ENCODE peak calls at places on chromosome 17, in five cellular contexts. G is GM23338, Z is dorsolateral prefrontal cortex, Y is ovary, D is tibial artery. H is an unnamed sample.

GRCh38 chr17:6488008-6488539 is 43.8 kb downstream of the PIMREG start:
- DNase-seq in G (no peak), Z (no peak), D (no peak), Y (no peak), H (no peak)

GRCh38 chr17:48655913-48656312 is 29.8 kb upstream of the HOXB9 start:
- DNase-seq in Y (no peak), D (no peak), Z (no peak), G (no peak), H (no peak)

GRCh38 chr17:70060415-70060814 is 14.6 kb upstream of the KCNJ16 start:
- DNase-seq in D (no peak), Y (peak; percentile 49), Z (no peak), G (no peak), H (no peak)

GRCh38 chr17:31085563-31085962 is 9.2 kb upstream of the NF1 start:
- DNase-seq in D (no peak), G (no peak), Y (no peak), Z (no peak), H (no peak)

GRCh38 chr17:63947711-63948330 is 15.7 kb upstream of the CD79B start:
- DNase-seq in Z (no peak), G (no peak), Y (no peak), D (no peak), H (no peak)

GRCh38 chr17:50163846-50164696 is 1.7 kb upstream of the SGCA start:
- DNase-seq in Z (no peak), D (no peak), G (no peak), Y (no peak), H (no peak)

GRCh38 chr17:81509687-81510523 is 2.7 kb downstream of the ACTG1 start:
- DNase-seq in G (no peak), Y (no peak), Z (no peak), D (no peak), H (no peak)

GRCh38 chr17:10600551-10600950 is 51.1 kb upstream of the MYH2 start:
- DNase-seq in G (no peak), Y (no peak), Z (no peak), D (no peak), H (no peak)

GRCh38 chr17:78735832-78736525 is 46.1 kb downstream of the CYTH1 start:
- DNase-seq in D (no peak), G (no peak), Z (no peak), Y (no peak), H (no peak)

GRCh38 chr17:4205917-4206316 is 57.9 kb downstream of the ANKFY1 start:
- DNase-seq in D (no peak), G (no peak), Y (no peak), Z (no peak), H (no peak)

GRCh38 chr17:40557531-40558299 is 7.6 kb downstream of the CCR7 start:
- DNase-seq in Y (peak; percentile 77), G (no peak), Z (peak; percentile 4), D (no peak), H (peak; percentile 57)

GRCh38 chr17:30958187-30958586 is 12.7 kb upstream of the RNF135 start:
- DNase-seq in D (no peak), Z (no peak), Y (no peak), G (no peak), H (no peak)

GRCh38 chr17:30780343-30780742 is 44.1 kb downstream of the CRLF3 start:
- DNase-seq in D (no peak), Y (no peak), G (no peak), Z (no peak), H (no peak)

GRCh38 chr17:37430051-37430591 is 23.4 kb downstream of the TADA2A start:
- DNase-seq in Y (no peak), Z (no peak), G (no peak), D (no peak), H (no peak)

DNA sequence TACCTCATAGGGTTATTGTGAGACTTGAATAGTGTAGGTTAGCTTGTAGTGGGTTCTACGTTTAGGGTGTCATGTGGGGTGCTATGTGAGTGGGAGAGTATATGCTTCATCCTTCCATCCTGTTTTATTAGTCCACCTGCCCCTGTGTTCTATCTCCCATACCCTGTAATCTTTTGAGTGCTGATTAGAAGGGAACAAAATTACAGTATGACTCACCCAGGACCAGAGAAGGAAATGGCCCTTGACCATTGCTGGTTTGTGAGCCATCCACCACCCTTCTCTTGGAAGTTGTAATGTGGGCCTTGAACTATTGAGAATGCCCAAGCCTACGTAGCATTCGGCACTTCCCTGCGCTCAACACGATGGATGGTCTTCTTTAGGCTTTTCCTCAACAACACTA is 17.1 kb downstream of the SAP30BP start:
- DNase-seq in Z (no peak), Y (no peak), G (no peak), D (no peak), H (no peak)
- H3K27ac ChIP-seq in Z (peak overlapping the region; percentile 81), Y (no peak overlapping the region), G (no peak overlapping the region), D (no peak overlapping the region), H (peak overlapping the region; percentile 61)

DNA sequence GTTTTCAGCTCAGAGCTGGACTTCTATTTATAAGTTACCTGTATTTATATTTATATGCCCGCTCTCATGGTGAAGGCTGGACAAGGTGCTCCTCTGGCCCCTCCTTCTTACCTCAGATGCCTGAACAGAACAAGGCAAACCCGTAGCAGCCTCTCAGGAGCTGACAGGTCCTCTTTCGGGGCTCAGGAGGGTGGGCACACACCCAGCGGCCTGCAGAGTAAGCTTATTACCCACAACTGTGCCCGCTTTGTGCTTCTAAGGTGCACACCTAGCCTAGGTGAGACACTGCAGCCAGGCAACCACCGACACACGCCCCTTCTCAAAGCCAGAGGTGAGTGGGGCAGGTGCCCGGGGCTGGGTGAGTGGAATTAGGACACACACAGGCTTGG is 5.3 kb downstream of the NKIRAS2 start:
- DNase-seq in Z (no peak), D (no peak), Y (no peak), G (no peak), H (no peak)
- TF ChIP-seq CTCF in Z (no peak), D (no peak), Y (no peak), G (no peak), H (peak; percentile 2)

GRCh38 chr17:80347536-80347935 is 67.4 kb upstream of the ENDOV start:
- DNase-seq in Z (no peak), G (no peak), D (no peak), Y (no peak), H (no peak)

GRCh38 chr17:80345321-80345720 is 69.6 kb upstream of the ENDOV start:
- DNase-seq in Y (no peak), D (no peak), G (no peak), Z (no peak), H (no peak)

GRCh38 chr17:80346498-80347275 is 68.3 kb upstream of the ENDOV start:
- DNase-seq in Z (no peak), Y (no peak), D (no peak), G (no peak), H (no peak)

GRCh38 chr17:80347948-80348351 is 67.0 kb upstream of the ENDOV start:
- DNase-seq in Y (no peak), D (no peak), Z (no peak), G (no peak), H (no peak)

DNA sequence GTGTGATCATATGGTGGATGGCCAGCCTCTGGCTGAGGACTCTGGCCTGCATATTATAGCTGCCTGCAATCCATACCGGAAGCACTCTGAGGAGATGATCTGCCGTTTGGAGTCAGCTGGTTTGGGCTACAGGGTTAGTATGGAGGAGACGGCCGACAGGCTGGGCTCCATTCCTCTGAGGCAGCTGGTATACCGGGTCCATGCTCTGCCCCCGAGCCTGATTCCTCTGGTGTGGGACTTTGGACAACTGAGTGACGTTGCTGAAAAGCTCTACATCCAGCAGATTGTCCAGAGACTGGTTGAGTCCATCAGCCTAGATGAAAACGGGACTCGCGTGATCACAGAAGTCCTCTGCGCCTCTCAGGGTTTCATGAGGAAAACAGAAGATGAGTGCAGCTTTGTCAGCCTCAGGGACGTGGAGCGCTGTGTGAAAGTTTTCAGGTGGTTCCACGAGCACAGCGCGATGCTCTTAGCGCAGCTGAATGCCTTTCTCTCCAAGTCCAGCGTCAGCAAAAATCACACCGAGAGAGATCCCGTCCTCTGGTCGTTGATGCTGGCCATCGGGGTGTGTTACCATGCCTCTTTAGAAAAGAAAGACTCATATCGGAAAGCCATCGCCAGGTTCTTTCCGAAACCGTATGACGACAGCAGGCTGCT is 69.0 kb upstream of the ENDOV start:
- DNase-seq in Y (no peak), G (no peak), Z (no peak), D (no peak), H (no peak)
- H3K27me3 ChIP-seq in Y (no peaks in the 10 kb centered on the region), G (no peaks in the 10 kb centered on the region), Z (no peaks in the 10 kb centered on the region), D (no peaks in the 10 kb centered on the region), H (no peaks in the 10 kb centered on the region)

DNA sequence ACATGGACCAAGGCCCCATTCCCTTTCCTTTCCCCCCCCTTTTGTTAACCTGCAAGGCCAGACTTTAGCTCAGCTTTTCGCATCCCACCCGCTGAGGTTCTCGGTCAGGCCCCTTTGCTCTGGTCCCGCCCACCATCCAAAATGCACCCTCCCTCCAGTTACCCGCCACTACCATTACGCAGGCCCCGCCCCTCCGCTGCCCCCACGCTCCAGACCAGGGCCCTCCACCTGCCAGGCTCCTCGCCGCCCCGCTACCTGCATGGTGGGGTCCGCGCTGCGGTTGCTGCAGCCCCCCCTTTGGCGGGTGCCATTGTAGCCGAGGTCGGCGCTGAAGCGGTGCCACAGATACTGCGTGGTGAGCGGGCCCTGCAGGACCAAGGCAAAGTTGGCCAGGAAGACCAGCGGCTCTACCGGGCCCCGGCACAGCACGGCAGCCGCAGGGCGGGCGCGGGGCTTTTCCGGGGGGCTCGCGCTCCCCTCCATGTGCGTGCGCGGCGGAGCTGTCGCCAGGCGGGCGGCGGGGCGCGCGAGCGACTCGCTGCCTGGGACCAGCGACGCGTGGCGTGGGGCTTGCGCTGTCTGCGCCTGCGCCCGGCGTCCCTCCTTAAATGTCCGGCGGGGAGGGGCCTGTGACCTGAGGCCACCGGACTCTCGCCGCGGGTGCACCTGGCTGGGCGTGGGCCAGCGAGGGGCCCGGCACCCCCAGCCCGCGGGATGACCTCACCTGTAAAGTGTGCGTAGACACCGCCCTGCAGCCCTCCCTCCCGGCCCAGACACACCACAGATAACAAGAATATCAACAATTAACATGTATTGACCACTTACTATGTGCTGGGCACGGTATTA is at the start of gene SLC46A1:
- DNase-seq in Z (peak; percentile 62), Y (peak; percentile 62), G (peak; percentile 85), D (peak; percentile 55), H (no peak)
- H3K27ac ChIP-seq in Z (peak within 1 kb of the TSS; percentile 74), Y (no peak within 1 kb of the TSS), G (peak within 1 kb of the TSS; percentile 86), D (peak within 1 kb of the TSS; percentile 59), H (peak within 1 kb of the TSS; percentile 58)

GRCh38 chr17:34566201-34566600 is 13.2 kb upstream of the TMEM132E start:
- DNase-seq in Y (no peak), D (no peak), Z (no peak), G (no peak), H (no peak)

GRCh38 chr17:34566873-34567272 is 12.5 kb upstream of the TMEM132E start:
- DNase-seq in D (no peak), Y (no peak), G (no peak), Z (peak; percentile 54), H (no peak)

GRCh38 chr17:34565715-34566114 is 13.7 kb upstream of the TMEM132E start:
- DNase-seq in Y (no peak), G (no peak), D (no peak), Z (no peak), H (no peak)

GRCh38 chr17:34561328-34561727 is 18.1 kb upstream of the TMEM132E start:
- DNase-seq in G (no peak), Y (no peak), D (no peak), Z (no peak), H (no peak)

DNA sequence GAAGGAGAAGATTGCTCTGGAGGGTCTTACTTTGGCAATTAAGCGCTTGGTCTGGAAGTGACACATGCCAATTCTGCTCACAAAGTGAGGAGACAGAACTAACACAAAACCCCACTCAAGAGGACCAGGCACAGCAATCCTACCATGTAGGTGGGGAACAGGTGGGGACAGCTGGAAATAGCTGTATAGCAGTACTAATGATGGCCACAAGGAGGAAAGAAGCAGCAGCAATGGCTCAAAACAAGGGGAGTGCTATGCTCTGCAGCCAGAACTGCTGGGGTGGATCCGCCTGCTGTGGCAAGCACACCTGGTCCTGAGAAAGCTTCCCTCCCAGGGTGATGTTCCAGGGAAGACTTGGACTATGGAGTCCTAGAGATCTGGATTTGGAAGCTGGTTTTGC is 17.0 kb upstream of the TMEM132E start:
- DNase-seq in D (no peak), Z (no peak), Y (no peak), G (peak; percentile 73), H (no peak)
- TF ChIP-seq CTCF in D (peak; percentile 19), Z (no peak), Y (no peak), G (peak; percentile 54), H (no peak)